ENCODE peak calls at places on chromosomes 1 and 21, in four cellular contexts. One of them, this sample, is unnamed.

GRCh38 chr1:37919277-37919676 is 27.6 kb downstream of the INPP5B start:
- DNase-seq in GM12865: peak; percentile 66
- DNase-seq in neural crest cell: no peak
- DNase-seq in lower lobe of right lung: no peak
- DNase-seq in this sample: peak; percentile 42

GRCh38 chr1:41353744-41354143 is 7.5 kb upstream of the FOXO6 start:
- DNase-seq in GM12865: peak; percentile 88
- DNase-seq in neural crest cell: no peak
- DNase-seq in lower lobe of right lung: no peak
- DNase-seq in this sample: no peak

GRCh38 chr21:45502006-45502345 is 40.3 kb downstream of the SLC19A1 start:
- DNase-seq in GM12865: no peak
- DNase-seq in neural crest cell: no peak
- DNase-seq in lower lobe of right lung: peak; percentile 34
- DNase-seq in this sample: no peak

GRCh38 chr1:61013189-61013952 is 69.0 kb upstream of the NFIA start:
- DNase-seq in GM12865: no peak
- DNase-seq in neural crest cell: no peak
- DNase-seq in lower lobe of right lung: no peak
- DNase-seq in this sample: no peak

GRCh38 chr1:12179111-12179519 is 12.3 kb downstream of the TNFRSF1B start:
- DNase-seq in GM12865: peak; percentile 55
- DNase-seq in neural crest cell: no peak
- DNase-seq in lower lobe of right lung: no peak
- DNase-seq in this sample: peak; percentile 95

GRCh38 chr1:29682918-29683314 is 446.6 kb downstream of the PTPRU start:
- DNase-seq in GM12865: no peak
- DNase-seq in neural crest cell: no peak
- DNase-seq in lower lobe of right lung: no peak
- DNase-seq in this sample: no peak

GRCh38 chr1:230863449-230863848 is 4.9 kb downstream of the C1orf198 start:
- DNase-seq in GM12865: no peak
- DNase-seq in neural crest cell: no peak
- DNase-seq in lower lobe of right lung: peak; percentile 83
- DNase-seq in this sample: no peak

GRCh38 chr1:212463565-212464270 is 31.0 kb downstream of the NENF start:
- DNase-seq in GM12865: no peak
- DNase-seq in neural crest cell: no peak
- DNase-seq in lower lobe of right lung: no peak
- DNase-seq in this sample: no peak

GRCh38 chr1:172487550-172487949 is 43.7 kb upstream of the PIGC start:
- DNase-seq in GM12865: no peak
- DNase-seq in neural crest cell: no peak
- DNase-seq in lower lobe of right lung: no peak
- DNase-seq in this sample: no peak

GRCh38 chr1:231216515-231216914 is 24.5 kb upstream of the GNPAT start:
- DNase-seq in GM12865: no peak
- DNase-seq in neural crest cell: no peak
- DNase-seq in lower lobe of right lung: no peak
- DNase-seq in this sample: no peak

GRCh38 chr1:205922806-205923205 is 20.4 kb downstream of the SLC26A9 start:
- DNase-seq in GM12865: no peak
- DNase-seq in neural crest cell: no peak
- DNase-seq in lower lobe of right lung: no peak
- DNase-seq in this sample: no peak

GRCh38 chr1:95018602-95019369 is 54.0 kb downstream of the ALG14 start:
- DNase-seq in GM12865: no peak
- DNase-seq in neural crest cell: no peak
- DNase-seq in lower lobe of right lung: no peak
- DNase-seq in this sample: no peak

GRCh38 chr21:45365608-45366241 is 39.2 kb upstream of the COL18A1 start:
- DNase-seq in GM12865: no peak
- DNase-seq in neural crest cell: no peak
- DNase-seq in lower lobe of right lung: no peak
- DNase-seq in this sample: no peak

GRCh38 chr1:172885976-172886375 is 164.8 kb downstream of the TNFSF18 start:
- DNase-seq in GM12865: no peak
- DNase-seq in neural crest cell: no peak
- DNase-seq in lower lobe of right lung: no peak
- DNase-seq in this sample: no peak

GRCh38 chr1:79041666-79042065 is 35.1 kb upstream of the ADGRL4 start:
- DNase-seq in GM12865: no peak
- DNase-seq in neural crest cell: no peak
- DNase-seq in lower lobe of right lung: no peak
- DNase-seq in this sample: no peak

GRCh38 chr1:17494114-17494729 is 45.3 kb upstream of the ARHGEF10L start:
- DNase-seq in GM12865: peak; percentile 75
- DNase-seq in neural crest cell: peak; percentile 67
- DNase-seq in lower lobe of right lung: peak; percentile 79
- DNase-seq in this sample: peak; percentile 83

GRCh38 chr1:154478639-154479038 is 23.4 kb upstream of the TDRD10 start:
- DNase-seq in GM12865: peak; percentile 41
- DNase-seq in neural crest cell: no peak
- DNase-seq in lower lobe of right lung: no peak
- DNase-seq in this sample: peak; percentile 42
- TF ChIP-seq CTCF in GM12865: peak; percentile 9
- TF ChIP-seq CTCF in neural crest cell: no peak
- TF ChIP-seq CTCF in lower lobe of right lung: peak; percentile 15
- TF ChIP-seq CTCF in this sample: peak; percentile 57

DNA sequence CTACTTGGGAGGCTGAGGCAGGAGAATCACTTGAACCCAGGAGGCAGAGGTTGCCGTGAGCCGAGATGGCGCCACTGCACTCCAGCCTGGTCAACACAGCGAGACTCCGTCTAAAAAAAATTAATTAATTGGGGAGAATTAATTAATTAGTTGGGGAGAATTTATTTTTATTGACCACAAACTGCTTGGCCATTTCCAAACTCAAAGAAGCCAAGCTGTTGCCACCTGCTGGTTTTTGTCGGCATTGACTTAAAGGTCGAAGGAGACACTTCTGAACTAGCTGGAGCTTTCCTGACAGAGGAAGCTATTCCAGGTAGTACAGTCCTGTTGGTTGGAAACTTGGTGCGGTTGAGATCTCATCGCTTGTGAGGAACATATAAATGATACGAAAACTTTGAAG is 13.1 kb downstream of the MAP1LC3C start:
- DNase-seq in GM12865: peak; percentile 59
- DNase-seq in neural crest cell: peak; percentile 36
- DNase-seq in lower lobe of right lung: no peak
- DNase-seq in this sample: peak; percentile 34
- TF ChIP-seq CTCF in GM12865: peak; percentile 45
- TF ChIP-seq CTCF in neural crest cell: peak; percentile 64
- TF ChIP-seq CTCF in lower lobe of right lung: peak; percentile 40
- TF ChIP-seq CTCF in this sample: no peak

GRCh38 chr1:53593758-53594380 is 134.7 kb downstream of the DMRTB1 start:
- DNase-seq in GM12865: no peak
- DNase-seq in neural crest cell: peak; percentile 53
- DNase-seq in lower lobe of right lung: peak; percentile 69
- DNase-seq in this sample: peak; percentile 15
- TF ChIP-seq CTCF in GM12865: no peak
- TF ChIP-seq CTCF in neural crest cell: peak; percentile 63
- TF ChIP-seq CTCF in lower lobe of right lung: peak; percentile 45
- TF ChIP-seq CTCF in this sample: no peak

DNA sequence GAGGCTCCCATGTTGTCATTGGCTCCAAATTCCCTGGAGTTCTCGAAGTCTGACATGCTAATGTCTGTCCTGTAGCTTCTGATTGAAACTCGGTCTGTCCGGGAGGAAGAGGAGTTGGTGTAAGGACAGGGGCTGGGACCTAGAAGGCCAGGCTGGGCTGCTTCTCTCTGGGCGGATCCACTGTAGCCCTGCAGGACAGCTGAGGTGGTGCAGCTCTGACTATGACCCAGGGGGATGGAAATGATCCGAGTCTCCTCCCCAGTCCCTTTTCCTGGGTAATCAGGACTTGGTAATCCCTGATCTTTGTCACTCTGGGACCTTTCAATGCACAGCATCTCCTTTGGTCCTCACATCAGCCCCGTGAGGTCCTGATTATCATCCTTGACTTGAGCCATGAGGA is 10.0 kb upstream of the FCMR start:
- DNase-seq in GM12865: peak; percentile 66
- DNase-seq in neural crest cell: no peak
- DNase-seq in lower lobe of right lung: no peak
- DNase-seq in this sample: no peak
- TF ChIP-seq CTCF in GM12865: peak; percentile 41
- TF ChIP-seq CTCF in neural crest cell: no peak
- TF ChIP-seq CTCF in lower lobe of right lung: no peak
- TF ChIP-seq CTCF in this sample: no peak

GRCh38 chr1:24491577-24492360 is 10.9 kb upstream of the RCAN3 start:
- DNase-seq in GM12865: no peak
- DNase-seq in neural crest cell: no peak
- DNase-seq in lower lobe of right lung: no peak
- DNase-seq in this sample: no peak
- TF ChIP-seq CTCF in GM12865: no peak
- TF ChIP-seq CTCF in neural crest cell: no peak
- TF ChIP-seq CTCF in lower lobe of right lung: no peak
- TF ChIP-seq CTCF in this sample: peak; percentile 31

GRCh38 chr21:15141236-15141970 is 76.6 kb upstream of the NRIP1 start:
- DNase-seq in GM12865: no peak
- DNase-seq in neural crest cell: no peak
- DNase-seq in lower lobe of right lung: peak; percentile 62
- DNase-seq in this sample: no peak
- TF ChIP-seq CTCF in GM12865: no peak
- TF ChIP-seq CTCF in neural crest cell: no peak
- TF ChIP-seq CTCF in lower lobe of right lung: no peak
- TF ChIP-seq CTCF in this sample: no peak

This sample was measured in activated CD8-positive, alpha-beta T cell treated with anti-CD3 and anti-CD28 coated beads for 36 hours.